ENCODE peak calls at places on chromosomes 1 and 21, in seven cellular contexts. One of them, this sample, is unnamed.

GRCh38 chr1:5831600-5832335 is 160.5 kb downstream of the NPHP4 start:
- DNase-seq in GM13977: no peak
- DNase-seq in SK-MEL-5: no peak
- DNase-seq in adrenal gland: peak; percentile 68
- DNase-seq in stimulated activated CD8-positive, alpha-beta memory T cell treated with anti-CD3 and anti-CD28 coated beads, Interleukin-12 subunit alpha, Interleukin-12 subunit beta, amount 100 ng/mL, for 1 hour: no peak
- DNase-seq in GM04504: no peak
- DNase-seq in ovary: no peak
- DNase-seq in this sample: no peak

GRCh38 chr1:116375884-116376733 is 3.1 kb downstream of the ATP1A1 start:
- DNase-seq in GM13977: no peak
- DNase-seq in SK-MEL-5: peak; percentile 63
- DNase-seq in adrenal gland: peak; percentile 76
- DNase-seq in stimulated activated CD8-positive, alpha-beta memory T cell treated with anti-CD3 and anti-CD28 coated beads, Interleukin-12 subunit alpha, Interleukin-12 subunit beta, amount 100 ng/mL, for 1 hour: no peak
- DNase-seq in GM04504: peak; percentile 54
- DNase-seq in ovary: peak; percentile 75
- DNase-seq in this sample: peak; percentile 20

GRCh38 chr1:228377664-228378452 is 28.8 kb downstream of the TRIM11 start:
- DNase-seq in GM13977: no peak
- DNase-seq in SK-MEL-5: no peak
- DNase-seq in adrenal gland: no peak
- DNase-seq in stimulated activated CD8-positive, alpha-beta memory T cell treated with anti-CD3 and anti-CD28 coated beads, Interleukin-12 subunit alpha, Interleukin-12 subunit beta, amount 100 ng/mL, for 1 hour: no peak
- DNase-seq in GM04504: no peak
- DNase-seq in ovary: no peak
- DNase-seq in this sample: no peak

GRCh38 chr1:221794079-221794670 is 52.3 kb upstream of the DUSP10 start:
- DNase-seq in GM13977: peak; percentile 50
- DNase-seq in SK-MEL-5: no peak
- DNase-seq in adrenal gland: no peak
- DNase-seq in stimulated activated CD8-positive, alpha-beta memory T cell treated with anti-CD3 and anti-CD28 coated beads, Interleukin-12 subunit alpha, Interleukin-12 subunit beta, amount 100 ng/mL, for 1 hour: no peak
- DNase-seq in GM04504: peak; percentile 17
- DNase-seq in ovary: no peak
- DNase-seq in this sample: peak; percentile 66

GRCh38 chr1:116445534-116445933 is 72.5 kb downstream of the ATP1A1 start:
- DNase-seq in GM13977: no peak
- DNase-seq in SK-MEL-5: no peak
- DNase-seq in adrenal gland: no peak
- DNase-seq in stimulated activated CD8-positive, alpha-beta memory T cell treated with anti-CD3 and anti-CD28 coated beads, Interleukin-12 subunit alpha, Interleukin-12 subunit beta, amount 100 ng/mL, for 1 hour: no peak
- DNase-seq in GM04504: no peak
- DNase-seq in ovary: no peak
- DNase-seq in this sample: no peak

GRCh38 chr1:48073773-48074172 is 76.6 kb upstream of the TRABD2B start:
- DNase-seq in GM13977: no peak
- DNase-seq in SK-MEL-5: no peak
- DNase-seq in adrenal gland: no peak
- DNase-seq in stimulated activated CD8-positive, alpha-beta memory T cell treated with anti-CD3 and anti-CD28 coated beads, Interleukin-12 subunit alpha, Interleukin-12 subunit beta, amount 100 ng/mL, for 1 hour: no peak
- DNase-seq in GM04504: no peak
- DNase-seq in ovary: no peak
- DNase-seq in this sample: peak; percentile 27

GRCh38 chr1:241336335-241336734 is 20.7 kb downstream of the RGS7 start:
- DNase-seq in GM13977: no peak
- DNase-seq in SK-MEL-5: no peak
- DNase-seq in adrenal gland: no peak
- DNase-seq in stimulated activated CD8-positive, alpha-beta memory T cell treated with anti-CD3 and anti-CD28 coated beads, Interleukin-12 subunit alpha, Interleukin-12 subunit beta, amount 100 ng/mL, for 1 hour: no peak
- DNase-seq in GM04504: no peak
- DNase-seq in ovary: no peak
- DNase-seq in this sample: no peak

GRCh38 chr1:15246960-15247614 is at the start of gene FHAD1:
- DNase-seq in GM13977: peak; percentile 78
- DNase-seq in SK-MEL-5: no peak
- DNase-seq in adrenal gland: peak; percentile 86
- DNase-seq in stimulated activated CD8-positive, alpha-beta memory T cell treated with anti-CD3 and anti-CD28 coated beads, Interleukin-12 subunit alpha, Interleukin-12 subunit beta, amount 100 ng/mL, for 1 hour: no peak
- DNase-seq in GM04504: no peak
- DNase-seq in ovary: peak; percentile 78
- DNase-seq in this sample: no peak

GRCh38 chr1:2391034-2391384 is 345 bp downstream of the MORN1 start:
- DNase-seq in GM13977: peak; percentile 69
- DNase-seq in SK-MEL-5: no peak
- DNase-seq in adrenal gland: no peak
- DNase-seq in stimulated activated CD8-positive, alpha-beta memory T cell treated with anti-CD3 and anti-CD28 coated beads, Interleukin-12 subunit alpha, Interleukin-12 subunit beta, amount 100 ng/mL, for 1 hour: no peak
- DNase-seq in GM04504: no peak
- DNase-seq in ovary: no peak
- DNase-seq in this sample: no peak

GRCh38 chr1:201999625-202000238 is 10.7 kb upstream of the ELF3 start:
- DNase-seq in GM13977: peak; percentile 74
- DNase-seq in SK-MEL-5: peak; percentile 68
- DNase-seq in adrenal gland: peak; percentile 68
- DNase-seq in stimulated activated CD8-positive, alpha-beta memory T cell treated with anti-CD3 and anti-CD28 coated beads, Interleukin-12 subunit alpha, Interleukin-12 subunit beta, amount 100 ng/mL, for 1 hour: no peak
- DNase-seq in GM04504: no peak
- DNase-seq in ovary: peak; percentile 32
- DNase-seq in this sample: no peak

GRCh38 chr1:40736085-40736531 is 44.6 kb downstream of the NFYC start:
- DNase-seq in GM13977: no peak
- DNase-seq in SK-MEL-5: no peak
- DNase-seq in adrenal gland: no peak
- DNase-seq in stimulated activated CD8-positive, alpha-beta memory T cell treated with anti-CD3 and anti-CD28 coated beads, Interleukin-12 subunit alpha, Interleukin-12 subunit beta, amount 100 ng/mL, for 1 hour: no peak
- DNase-seq in GM04504: no peak
- DNase-seq in ovary: no peak
- DNase-seq in this sample: no peak

GRCh38 chr1:212588137-212588510 is 20.4 kb upstream of the ATF3 start:
- DNase-seq in GM13977: no peak
- DNase-seq in SK-MEL-5: no peak
- DNase-seq in adrenal gland: no peak
- DNase-seq in stimulated activated CD8-positive, alpha-beta memory T cell treated with anti-CD3 and anti-CD28 coated beads, Interleukin-12 subunit alpha, Interleukin-12 subunit beta, amount 100 ng/mL, for 1 hour: no peak
- DNase-seq in GM04504: no peak
- DNase-seq in ovary: no peak
- DNase-seq in this sample: no peak

GRCh38 chr1:61007534-61008364 is 74.6 kb upstream of the NFIA start:
- DNase-seq in GM13977: no peak
- DNase-seq in SK-MEL-5: no peak
- DNase-seq in adrenal gland: no peak
- DNase-seq in stimulated activated CD8-positive, alpha-beta memory T cell treated with anti-CD3 and anti-CD28 coated beads, Interleukin-12 subunit alpha, Interleukin-12 subunit beta, amount 100 ng/mL, for 1 hour: no peak
- DNase-seq in GM04504: no peak
- DNase-seq in ovary: no peak
- DNase-seq in this sample: no peak

GRCh38 chr1:153652795-153653507 is 5.6 kb upstream of the SNAPIN start:
- DNase-seq in GM13977: no peak
- DNase-seq in SK-MEL-5: no peak
- DNase-seq in adrenal gland: no peak
- DNase-seq in stimulated activated CD8-positive, alpha-beta memory T cell treated with anti-CD3 and anti-CD28 coated beads, Interleukin-12 subunit alpha, Interleukin-12 subunit beta, amount 100 ng/mL, for 1 hour: no peak
- DNase-seq in GM04504: no peak
- DNase-seq in ovary: no peak
- DNase-seq in this sample: no peak

GRCh38 chr1:31714442-31715096 is 10.8 kb upstream of the COL16A1 start:
- DNase-seq in GM13977: no peak
- DNase-seq in SK-MEL-5: peak; percentile 49
- DNase-seq in adrenal gland: peak; percentile 88
- DNase-seq in stimulated activated CD8-positive, alpha-beta memory T cell treated with anti-CD3 and anti-CD28 coated beads, Interleukin-12 subunit alpha, Interleukin-12 subunit beta, amount 100 ng/mL, for 1 hour: no peak
- DNase-seq in GM04504: no peak
- DNase-seq in ovary: peak; percentile 95
- DNase-seq in this sample: peak; percentile 67

GRCh38 chr1:26772687-26773086 is 15.1 kb upstream of the PIGV start:
- DNase-seq in GM13977: no peak
- DNase-seq in SK-MEL-5: no peak
- DNase-seq in adrenal gland: no peak
- DNase-seq in stimulated activated CD8-positive, alpha-beta memory T cell treated with anti-CD3 and anti-CD28 coated beads, Interleukin-12 subunit alpha, Interleukin-12 subunit beta, amount 100 ng/mL, for 1 hour: no peak
- DNase-seq in GM04504: peak; percentile 98
- DNase-seq in ovary: no peak
- DNase-seq in this sample: no peak

GRCh38 chr21:35622612-35623011 is 437.7 kb downstream of the SETD4 start:
- DNase-seq in GM13977: no peak
- DNase-seq in SK-MEL-5: no peak
- DNase-seq in adrenal gland: no peak
- DNase-seq in stimulated activated CD8-positive, alpha-beta memory T cell treated with anti-CD3 and anti-CD28 coated beads, Interleukin-12 subunit alpha, Interleukin-12 subunit beta, amount 100 ng/mL, for 1 hour: no peak
- DNase-seq in GM04504: no peak
- DNase-seq in ovary: no peak
- DNase-seq in this sample: no peak

GRCh38 chr1:24366707-24367106 is 46.9 kb downstream of the STPG1 start:
- DNase-seq in GM13977: no peak
- DNase-seq in SK-MEL-5: no peak
- DNase-seq in adrenal gland: no peak
- DNase-seq in stimulated activated CD8-positive, alpha-beta memory T cell treated with anti-CD3 and anti-CD28 coated beads, Interleukin-12 subunit alpha, Interleukin-12 subunit beta, amount 100 ng/mL, for 1 hour: no peak
- DNase-seq in GM04504: no peak
- DNase-seq in ovary: no peak
- DNase-seq in this sample: no peak